ENCODE peak calls at places on chromosomes 4 and X, in four cellular contexts. D is activated CD4-positive, alpha-beta T cell treated with anti-CD3 and anti-CD28 coated beads, Interleukin-2, amount 50 U/mL, for 4 hours; P is right cardiac atrium; X is hippocampal formation. Y is an unnamed sample.

GRCh38 chrX:109847257-109848187 is 114.5 kb upstream of the ACSL4 start:
- DNase-seq in P (no peak), X (no peak), D (no peak), Y (no peak)

GRCh38 chr4:13670456-13671150 is 43.1 kb upstream of the BOD1L1 start:
- DNase-seq in D (no peak), X (no peak), P (no peak), Y (no peak)

GRCh38 chr4:110224812-110225211 is 26.4 kb upstream of the ELOVL6 start:
- DNase-seq in P (no peak), X (no peak), D (no peak), Y (no peak)

GRCh38 chr4:26252349-26252748 is 68.5 kb upstream of the RBPJ start:
- DNase-seq in X (no peak), D (no peak), P (no peak), Y (no peak)

GRCh38 chr4:90074322-90074886 is 52.8 kb upstream of the CCSER1 start:
- DNase-seq in P (no peak), X (no peak), D (no peak), Y (no peak)

GRCh38 chr4:108149588-108150380 is 18.9 kb downstream of the LEF1 start:
- DNase-seq in P (no peak), X (no peak), D (no peak), Y (no peak)

GRCh38 chr4:15303052-15303641 is 124.7 kb upstream of the C1QTNF7 start:
- DNase-seq in D (no peak), P (no peak), X (no peak), Y (no peak)

GRCh38 chr4:53497446-53498069 is 93.7 kb downstream of the LNX1 start:
- DNase-seq in P (peak; percentile 65), D (no peak), X (no peak), Y (no peak)

GRCh38 chrX:17595456-17596035 is 141.7 kb upstream of the SCML1 start:
- DNase-seq in X (no peak), P (no peak), D (no peak), Y (no peak)

GRCh38 chr4:40112393-40112792 is 55.7 kb downstream of the N4BP2 start:
- DNase-seq in D (no peak), X (no peak), P (no peak), Y (no peak)

GRCh38 chr4:74423101-74423500 is 21.8 kb upstream of the AREG start:
- DNase-seq in X (no peak), D (no peak), P (peak; percentile 63), Y (no peak)

GRCh38 chr4:2929469-2929868 is 33.7 kb downstream of the NOP14 start:
- DNase-seq in P (no peak), D (no peak), X (no peak), Y (no peak)

GRCh38 chr4:186790630-186791029 is 67.0 kb upstream of the FAT1 start:
- DNase-seq in D (no peak), P (no peak), X (no peak), Y (no peak)

GRCh38 chrX:108219949-108220601 is 128.5 kb downstream of the ATG4A start:
- DNase-seq in P (no peak), D (no peak), X (no peak), Y (no peak)

GRCh38 chr4:75916091-75916661 is 13.9 kb upstream of the PPEF2 start:
- DNase-seq in X (peak; percentile 45), P (no peak), D (no peak), Y (no peak)

GRCh38 chrX:9555354-9555753 is 90.5 kb downstream of the TBL1X start:
- DNase-seq in X (no peak), D (no peak), P (no peak), Y (no peak)

GRCh38 chrX:23503835-23504539 is 163.3 kb upstream of the PRDX4 start:
- DNase-seq in X (no peak), D (no peak), P (peak; percentile 79), Y (no peak)

GRCh38 chrX:150310881-150311280 is 52.2 kb upstream of the MAMLD1 start:
- DNase-seq in X (no peak), D (no peak), P (no peak), Y (no peak)

GRCh38 chrX:85244411-85245210 is 820 bp downstream of the ZNF711 start:
- DNase-seq in X (no peak), P (peak; percentile 13), D (no peak), Y (no peak)

GRCh38 chr4:21544410-21544809 is 404.2 kb downstream of the KCNIP4 start:
- DNase-seq in D (no peak), P (no peak), X (no peak), Y (no peak)

GRCh38 chr4:124713213-124713592 is 671 bp upstream of the ANKRD50 start:
- DNase-seq in X (peak; percentile 77), P (peak; percentile 79), D (no peak), Y (no peak)

GRCh38 chr4:30948653-30949052 is 228.5 kb downstream of the PCDH7 start:
- DNase-seq in P (no peak), X (no peak), D (no peak), Y (no peak)

GRCh38 chr4:186840771-186841301 is 117.2 kb upstream of the FAT1 start:
- DNase-seq in P (peak; percentile 41), X (no peak), D (no peak), Y (no peak)

GRCh38 chrX:41889317-41890025 is 33.9 kb downstream of the CASK start:
- DNase-seq in X (no peak), D (no peak), P (no peak), Y (no peak)

GRCh38 chrX:135688137-135688536 is 25.3 kb upstream of the CT45A1 start:
- DNase-seq in X (no peak), P (no peak), D (no peak), Y (no peak)

GRCh38 chr4:124738994-124739393 is 26.5 kb upstream of the ANKRD50 start:
- DNase-seq in P (no peak), D (no peak), X (no peak), Y (no peak)

GRCh38 chr4:152014280-152014679 is 253.5 kb upstream of the GATB start:
- DNase-seq in D (peak; percentile 28), P (no peak), X (no peak), Y (peak; percentile 25)

GRCh38 chrX:133537142-133537541 is 121.9 kb upstream of the GPC4 start:
- DNase-seq in X (no peak), P (no peak), D (no peak), Y (no peak)

GRCh38 chr4:81377231-81377630 is 94.5 kb downstream of the RASGEF1B start:
- DNase-seq in X (no peak), P (no peak), D (no peak), Y (no peak)

GRCh38 chr4:152015597-152016324 is 255.0 kb upstream of the GATB start:
- DNase-seq in X (peak; percentile 77), D (no peak), P (no peak), Y (no peak)

GRCh38 chr4:26144526-26145167 is 176.2 kb upstream of the RBPJ start:
- DNase-seq in D (no peak), X (no peak), P (no peak), Y (no peak)

GRCh38 chr4:169335331-169335730 is 64.6 kb upstream of the SH3RF1 start:
- DNase-seq in D (no peak), P (peak; percentile 21), X (no peak), Y (no peak)

GRCh38 chr4:110640608-110641007 is 17.7 kb upstream of the PITX2 start:
- DNase-seq in P (no peak), D (no peak), X (no peak), Y (no peak)

GRCh38 chrX:283115-283845 is 2.1 kb downstream of the PLCXD1 start:
- DNase-seq in P (peak; percentile 88), X (no peak), D (peak; percentile 91), Y (peak; percentile 83)

GRCh38 chr4:851701-852430 is 25.9 kb upstream of the CPLX1 start:
- DNase-seq in P (peak; percentile 6), D (no peak), X (no peak), Y (no peak)

GRCh38 chrX:93874554-93874953 is 200.5 kb downstream of the FAM133A start:
- DNase-seq in D (no peak), X (no peak), P (no peak), Y (no peak)

Y was measured in activated T-helper 9 cell treated with anti-CD3 and anti-CD28 coated beads, Interleukin-2, amount 50 U/mL, for 16 hours.